ENCODE peak calls at places on chromosome 22, in ten cellular contexts. I, N, U, D, B, P, Z, R, S and W are unnamed samples.
A peak's percentile ranks its signal among the peaks of the same experiment; 100 is the strongest.

GRCh38 chr22:23163665-23164064 is 16.6 kb upstream of the BCR start:
- DNase-seq in I (peak; percentile 21), N (no peak), U (no peak), D (no peak), B (no peak), P (no peak), Z (no peak), R (no peak), S (no peak), W (no peak)

GRCh38 chr22:20946080-20946986 is 20.7 kb upstream of the AIFM3 start:
- DNase-seq in I (no peak), N (no peak), U (peak; percentile 17), D (peak; percentile 52), B (no peak), P (no peak), Z (peak; percentile 24), R (no peak), S (peak; percentile 59), W (no peak)

GRCh38 chr22:38799265-38800002 is 5.5 kb upstream of the DNAL4 start:
- DNase-seq in I (no peak), N (no peak), U (peak; percentile 5), D (peak; percentile 95), B (no peak), P (no peak), Z (no peak), R (no peak), S (peak; percentile 71), W (no peak)

GRCh38 chr22:41021655-41022454 is 70.5 kb upstream of the EP300 start:
- DNase-seq in I (no peak), N (peak; percentile 58), U (no peak), D (peak; percentile 47), B (peak; percentile 81), P (peak; percentile 38), Z (peak; percentile 56), R (no peak), S (peak; percentile 66), W (no peak)

GRCh38 chr22:28006271-28006670 is 87.2 kb upstream of the PITPNB start:
- DNase-seq in I (no peak), N (no peak), U (no peak), D (no peak), B (no peak), P (no peak), Z (no peak), R (no peak), S (no peak), W (no peak)

GRCh38 chr22:30087611-30088010 is 7.3 kb downstream of the HORMAD2 start:
- DNase-seq in I (no peak), N (no peak), U (no peak), D (no peak), B (no peak), P (no peak), Z (no peak), R (no peak), S (no peak), W (no peak)

GRCh38 chr22:19361501-19362103 is 69.9 kb downstream of the HIRA start:
- DNase-seq in I (no peak), N (no peak), U (no peak), D (no peak), B (peak; percentile 85), P (no peak), Z (no peak), R (no peak), S (no peak), W (no peak)

GRCh38 chr22:43928418-43929307 is 5.1 kb downstream of the PNPLA3 start:
- DNase-seq in I (no peak), N (no peak), U (no peak), D (no peak), B (no peak), P (no peak), Z (no peak), R (no peak), S (no peak), W (no peak)

GRCh38 chr22:19407649-19408606 is 23.6 kb downstream of the HIRA start:
- DNase-seq in I (no peak), N (no peak), U (no peak), D (peak; percentile 30), B (no peak), P (no peak), Z (no peak), R (no peak), S (peak; percentile 21), W (no peak)

GRCh38 chr22:36081023-36081431 is 52.4 kb upstream of the RBFOX2 start:
- DNase-seq in I (no peak), N (no peak), U (peak; percentile 60), D (peak; percentile 69), B (no peak), P (no peak), Z (peak; percentile 96), R (peak; percentile 82), S (peak; percentile 31), W (peak; percentile 74)

GRCh38 chr22:40023226-40023925 is 28.6 kb downstream of the FAM83F start:
- DNase-seq in I (no peak), N (no peak), U (no peak), D (no peak), B (no peak), P (no peak), Z (no peak), R (no peak), S (no peak), W (no peak)

GRCh38 chr22:43044402-43044801 is 29.5 kb upstream of the PACSIN2 start:
- DNase-seq in I (no peak), N (no peak), U (no peak), D (no peak), B (no peak), P (no peak), Z (no peak), R (no peak), S (no peak), W (no peak)

GRCh38 chr22:45218974-45219373 is 21.7 kb downstream of the KIAA0930 start:
- DNase-seq in I (no peak), N (no peak), U (no peak), D (no peak), B (peak; percentile 80), P (no peak), Z (no peak), R (no peak), S (peak; percentile 42), W (no peak)

GRCh38 chr22:22884010-22884887 is 3.4 kb upstream of the IGLL5 start:
- DNase-seq in I (no peak), N (peak; percentile 83), U (peak; percentile 56), D (peak; percentile 77), B (peak; percentile 77), P (peak; percentile 46), Z (peak; percentile 13), R (no peak), S (peak; percentile 28), W (no peak)

GRCh38 chr22:19871845-19872778 is 17.4 kb upstream of the GNB1L start:
- DNase-seq in I (no peak), N (peak; percentile 2), U (no peak), D (no peak), B (no peak), P (no peak), Z (no peak), R (no peak), S (no peak), W (no peak)

GRCh38 chr22:47289316-47289985 is 527.0 kb downstream of the TBC1D22A start:
- DNase-seq in I (no peak), N (no peak), U (no peak), D (no peak), B (no peak), P (no peak), Z (no peak), R (no peak), S (no peak), W (no peak)

GRCh38 chr22:42725606-42726355 is 5.1 kb upstream of the A4GALT start:
- DNase-seq in I (no peak), N (no peak), U (no peak), D (peak; percentile 67), B (no peak), P (no peak), Z (no peak), R (no peak), S (no peak), W (no peak)

GRCh38 chr22:26797910-26798309 is 140.5 kb downstream of the MIAT start:
- DNase-seq in I (no peak), N (peak; percentile 33), U (no peak), D (no peak), B (no peak), P (no peak), Z (no peak), R (no peak), S (no peak), W (no peak)

GRCh38 chr22:48494968-48495750 is 1332.5 kb downstream of the BRD1 start:
- DNase-seq in I (no peak), N (no peak), U (no peak), D (no peak), B (no peak), P (no peak), Z (no peak), R (no peak), S (no peak), W (no peak)

GRCh38 chr22:46935506-46936377 is 173.3 kb downstream of the TBC1D22A start:
- DNase-seq in I (no peak), N (no peak), U (no peak), D (no peak), B (no peak), P (no peak), Z (no peak), R (no peak), S (no peak), W (no peak)

GRCh38 chr22:20953342-20953608 is 13.8 kb upstream of the AIFM3 start:
- DNase-seq in I (no peak), N (no peak), U (no peak), D (no peak), B (no peak), P (no peak), Z (no peak), R (no peak), S (no peak), W (no peak)

GRCh38 chr22:46995501-46996360 is 233.3 kb downstream of the TBC1D22A start:
- DNase-seq in I (no peak), N (no peak), U (no peak), D (no peak), B (no peak), P (no peak), Z (no peak), R (no peak), S (no peak), W (no peak)

GRCh38 chr22:32448980-32449379 is 15.3 kb downstream of the BPIFC start:
- DNase-seq in I (no peak), N (no peak), U (no peak), D (no peak), B (no peak), P (no peak), Z (no peak), R (no peak), S (no peak), W (no peak)

GRCh38 chr22:27518583-27519437 is 282.7 kb downstream of the MN1 start:
- DNase-seq in I (no peak), N (no peak), U (no peak), D (peak; percentile 27), B (no peak), P (no peak), Z (no peak), R (no peak), S (no peak), W (no peak)

GRCh38 chr22:19018256-19018655 is 82.2 kb upstream of the PRODH start:
- DNase-seq in I (no peak), N (no peak), U (no peak), D (no peak), B (no peak), P (no peak), Z (no peak), R (no peak), S (no peak), W (no peak)

GRCh38 chr22:46047841-46048595 is 71.1 kb upstream of the WNT7B start:
- DNase-seq in I (no peak), N (no peak), U (no peak), D (no peak), B (no peak), P (no peak), Z (no peak), R (no peak), S (no peak), W (no peak)

GRCh38 chr22:25709758-25710157 is 32.2 kb upstream of the MYO18B start:
- DNase-seq in I (no peak), N (no peak), U (no peak), D (no peak), B (peak; percentile 55), P (no peak), Z (no peak), R (no peak), S (no peak), W (no peak)

GRCh38 chr22:39256186-39256552 is 11.4 kb upstream of the PDGFB start:
- DNase-seq in I (no peak), N (no peak), U (no peak), D (no peak), B (no peak), P (no peak), Z (no peak), R (no peak), S (no peak), W (no peak)